ENCODE peak calls at places on chromosomes 13 and 19, in seven cellular contexts. E, S, I, R, A, H and B are unnamed samples.
A peak's percentile ranks its signal among the peaks of the same experiment; 100 is the strongest.

GRCh38 chr13:30257433-30258099 is 49.8 kb downstream of the KATNAL1 start:
- DNase-seq in H (no peak), E (peak; percentile 49), R (no peak), S (no peak), A (no peak), I (peak; percentile 22), B (no peak)

GRCh38 chr19:37197768-37198167 is 12.6 kb downstream of the ZNF585B start:
- DNase-seq in R (no peak), H (no peak), A (no peak), E (no peak), S (no peak), I (no peak), B (no peak)

GRCh38 chr19:10935371-10936059 is 6.9 kb downstream of the TIMM29 start:
- DNase-seq in E (no peak), A (no peak), R (no peak), I (no peak), H (no peak), S (no peak), B (no peak)

GRCh38 chr19:45598267-45599011 is 3.6 kb downstream of the GPR4 start:
- DNase-seq in H (no peak), A (no peak), I (no peak), R (no peak), E (no peak), S (peak; percentile 34), B (no peak)

GRCh38 chr19:39832341-39833083 is 1.4 kb downstream of the DYRK1B start:
- DNase-seq in R (no peak), S (no peak), E (no peak), H (no peak), A (no peak), I (no peak), B (no peak)

GRCh38 chr19:19459707-19460251 is 54.3 kb downstream of the GATAD2A start:
- DNase-seq in A (peak; percentile 77), E (peak; percentile 60), R (peak; percentile 41), I (no peak), S (peak; percentile 46), H (no peak), B (no peak)

GRCh38 chr13:110431851-110432294 is 124.8 kb downstream of the COL4A2 start:
- DNase-seq in E (no peak), A (no peak), R (no peak), H (no peak), I (no peak), S (peak; percentile 50), B (no peak)

GRCh38 chr13:30739646-30740642 is 4.6 kb downstream of the ALOX5AP start:
- DNase-seq in R (peak; percentile 27), H (no peak), A (peak; percentile 87), S (no peak), I (no peak), E (peak; percentile 91), B (peak; percentile 3)

GRCh38 chr13:73578251-73578875 is 519.6 kb downstream of the KLF5 start:
- DNase-seq in R (no peak), S (no peak), I (no peak), A (peak; percentile 23), H (no peak), E (no peak), B (no peak)

GRCh38 chr19:15532779-15533521 is 24.6 kb downstream of the CYP4F22 start:
- DNase-seq in R (no peak), H (no peak), I (no peak), S (no peak), A (no peak), E (no peak), B (no peak)

GRCh38 chr13:75761373-75761772 is 125.2 kb downstream of the LMO7 start:
- DNase-seq in E (no peak), S (no peak), R (no peak), H (no peak), A (no peak), I (no peak), B (no peak)

GRCh38 chr19:47573076-47574026 is at the start of gene ZNF541:
- DNase-seq in E (peak; percentile 29), H (peak; percentile 72), I (no peak), A (peak; percentile 38), R (peak; percentile 61), S (peak; percentile 64), B (no peak)

GRCh38 chr13:73335226-73335625 is 276.4 kb downstream of the KLF5 start:
- DNase-seq in I (no peak), A (peak; percentile 98), R (no peak), S (no peak), E (peak; percentile 71), H (no peak), B (no peak)

GRCh38 chr19:40599331-40600085 is 1.7 kb upstream of the LTBP4 start:
- DNase-seq in S (no peak), E (no peak), I (no peak), A (peak; percentile 40), H (peak; percentile 37), R (no peak), B (no peak)

GRCh38 chr13:66689628-66690027 is 540.5 kb downstream of the PCDH9 start:
- DNase-seq in A (peak; percentile 47), S (no peak), H (no peak), I (no peak), E (peak; percentile 54), R (no peak), B (no peak)
- TF ChIP-seq CTCF in A (peak; percentile 58), S (peak; percentile 40), H (no peak), I (no peak), E (peak; percentile 54), R (no peak), B (no peak)

GRCh38 chr19:9435279-9436268 is at the start of gene ZNF266:
- DNase-seq in A (peak; percentile 94), R (peak; percentile 91), H (peak; percentile 89), E (peak; percentile 93), S (peak; percentile 88), I (peak; percentile 94), B (peak; percentile 80)

GRCh38 chr19:9430444-9430843 is 4.9 kb downstream of the ZNF266 start:
- DNase-seq in I (no peak), H (no peak), R (no peak), E (no peak), S (no peak), A (no peak), B (no peak)

GRCh38 chr19:9427941-9428340 is 7.4 kb downstream of the ZNF266 start:
- DNase-seq in S (no peak), I (no peak), A (no peak), E (no peak), R (no peak), H (no peak), B (no peak)

GRCh38 chr19:9436358-9436757 is 985 bp upstream of the ZNF266 start:
- DNase-seq in H (no peak), A (no peak), R (no peak), I (no peak), E (no peak), S (no peak), B (no peak)

GRCh38 chr19:9431475-9431874 is 3.9 kb downstream of the ZNF266 start:
- DNase-seq in A (peak; percentile 53), I (peak; percentile 43), R (no peak), S (peak; percentile 35), H (peak; percentile 33), E (peak; percentile 13), B (no peak)
- TF ChIP-seq CTCF in A (peak; percentile 52), I (peak; percentile 42), R (peak; percentile 11), S (peak; percentile 63), H (peak; percentile 29), E (peak; percentile 54), B (no peak)

DNA sequence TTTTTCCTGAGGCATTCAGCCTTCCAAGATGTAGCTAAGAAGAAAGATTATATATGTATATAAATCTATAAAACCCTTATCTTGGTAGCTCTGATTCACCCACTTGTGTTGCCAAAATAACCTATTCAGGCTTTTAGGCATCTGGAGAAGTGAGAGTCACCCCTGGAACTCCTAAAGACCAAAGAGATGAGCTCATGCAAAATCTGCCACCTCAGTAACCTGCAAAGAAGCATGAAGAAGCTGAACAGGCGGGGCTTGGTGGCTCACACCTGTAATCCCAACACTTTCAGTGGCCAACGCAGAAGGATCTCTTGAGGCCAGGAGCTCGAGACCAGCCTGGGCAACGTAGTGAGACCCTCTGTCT is 393.7 kb downstream of the FOXO1 start:
- DNase-seq in A (peak; percentile 69), H (no peak), R (no peak), S (no peak), I (no peak), E (no peak), B (no peak)
- TF ChIP-seq CTCF in A (no peak), H (no peak), R (no peak), S (no peak), I (no peak), E (no peak), B (no peak)

GRCh38 chr13:99935772-99936171 is 35.8 kb downstream of the ZIC5 start:
- DNase-seq in H (no peak), E (no peak), A (no peak), I (no peak), R (no peak), S (no peak), B (no peak)
- TF ChIP-seq CTCF in H (no peak), E (no peak), A (no peak), I (no peak), R (no peak), S (no peak), B (no peak)

DNA sequence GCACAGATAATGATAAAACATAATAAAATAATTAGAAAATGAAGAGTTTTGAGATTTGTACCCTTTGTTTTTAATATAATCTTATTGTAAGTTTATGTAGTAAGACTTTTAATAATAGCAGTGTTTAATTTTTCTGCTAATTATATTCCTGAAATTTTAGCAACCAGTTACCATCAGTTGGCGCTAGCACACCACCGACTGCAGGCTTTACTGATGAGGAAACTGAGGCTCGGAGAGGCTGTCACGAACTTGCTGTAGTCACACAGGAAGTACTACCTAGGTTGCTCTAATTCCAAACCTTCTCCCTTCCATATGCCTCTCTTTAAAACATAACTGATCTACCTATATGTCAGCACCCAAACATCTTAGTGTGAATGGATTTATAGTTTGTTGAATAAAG is 1.0 kb upstream of the RFXAP start:
- DNase-seq in A (no peak), E (no peak), S (no peak), R (no peak), H (no peak), I (no peak), B (no peak)
- TF ChIP-seq CTCF in A (no peak), E (no peak), S (no peak), R (no peak), H (no peak), I (no peak), B (no peak)